ENCODE peak calls at places on chromosomes 4 and X, in four cellular contexts. U is AG04450, W is SK-N-SH, X is AG10803. P is an unnamed sample.

GRCh38 chr4:87034527-87034926 is 99.7 kb downstream of the AFF1 start:
- DNase-seq in X (no peak), U (no peak), W (no peak), P (no peak)

GRCh38 chr4:159705334-159705733 is 602.5 kb downstream of the RAPGEF2 start:
- DNase-seq in U (no peak), X (no peak), W (no peak), P (no peak)

GRCh38 chr4:83212041-83212851 is 72.4 kb downstream of the COQ2 start:
- DNase-seq in W (no peak), U (no peak), X (no peak), P (no peak)

GRCh38 chr4:48340905-48341775 is at the start of gene SLAIN2:
- DNase-seq in X (peak), W (peak), U (peak), P (peak)

GRCh38 chr4:5683566-5683965 is 24.8 kb downstream of the EVC2 start:
- DNase-seq in X (no peak), W (no peak), U (no peak), P (peak)

GRCh38 chr4:59457576-59457975 is 1742.5 kb upstream of the ADGRL3 start:
- DNase-seq in W (no peak), X (no peak), U (no peak), P (no peak)

GRCh38 chrX:12210921-12211320 is 72.6 kb downstream of the FRMPD4 start:
- DNase-seq in W (no peak), U (no peak), X (peak), P (peak)

GRCh38 chr4:25552580-25553271 is 102.9 kb upstream of the SLC34A2 start:
- DNase-seq in W (no peak), U (no peak), X (no peak), P (no peak)

GRCh38 chrX:131802836-131803626 is 220.1 kb upstream of the STK26 start:
- DNase-seq in W (peak), X (no peak), U (no peak), P (peak)

GRCh38 chrX:31606796-31607195 is 535.0 kb upstream of the FTHL17 start:
- DNase-seq in X (no peak), W (no peak), U (no peak), P (no peak)

GRCh38 chrX:23896983-23897382 is 10.8 kb downstream of the APOO start:
- DNase-seq in W (no peak), U (no peak), X (no peak), P (peak)

GRCh38 chr4:168485511-168485910 is 5.2 kb upstream of the DDX60L start:
- DNase-seq in U (no peak), W (no peak), X (no peak), P (no peak)

GRCh38 chr4:101695176-101695575 is 95.4 kb upstream of the BANK1 start:
- DNase-seq in U (no peak), W (no peak), X (no peak), P (peak)

GRCh38 chr4:88382621-88383020 is 4.0 kb downstream of the HERC6 start:
- DNase-seq in U (no peak), W (no peak), X (no peak), P (no peak)

GRCh38 chr4:147891476-147892115 is 159.7 kb downstream of the ARHGAP10 start:
- DNase-seq in X (peak), U (no peak), W (no peak), P (no peak)

GRCh38 chrX:10900585-10901289 is 210.4 kb upstream of the HCCS start:
- DNase-seq in W (no peak), X (peak), U (no peak), P (peak)

GRCh38 chr4:104491396-104491821 is 3.3 kb downstream of the CXXC4 start:
- DNase-seq in X (peak), U (no peak), W (peak), P (no peak)

GRCh38 chr4:165965503-165965902 is 92.5 kb downstream of the TLL1 start:
- DNase-seq in W (no peak), U (no peak), X (no peak), P (no peak)

GRCh38 chr4:158211288-158211687 is 1.0 kb downstream of the TMEM144 start:
- DNase-seq in W (no peak), U (no peak), X (no peak), P (no peak)

GRCh38 chr4:234178-234577 is 71.1 kb downstream of the ZNF732 start:
- DNase-seq in U (no peak), X (no peak), W (no peak), P (no peak)

GRCh38 chrX:55111578-55112254 is 22.9 kb downstream of the PAGE2 start:
- DNase-seq in X (no peak), W (no peak), U (no peak), P (no peak)

GRCh38 chr4:41814565-41814964 is 66.0 kb upstream of the PHOX2B start:
- DNase-seq in W (no peak), X (peak), U (peak), P (peak)

GRCh38 chrX:125627676-125628075 is 308.0 kb downstream of the TEX13C start:
- DNase-seq in W (no peak), X (no peak), U (no peak), P (no peak)

GRCh38 chr4:121800638-121800960 is 524 bp upstream of the EXOSC9 start:
- DNase-seq in W (peak), X (no peak), U (no peak), P (no peak)

DNA sequence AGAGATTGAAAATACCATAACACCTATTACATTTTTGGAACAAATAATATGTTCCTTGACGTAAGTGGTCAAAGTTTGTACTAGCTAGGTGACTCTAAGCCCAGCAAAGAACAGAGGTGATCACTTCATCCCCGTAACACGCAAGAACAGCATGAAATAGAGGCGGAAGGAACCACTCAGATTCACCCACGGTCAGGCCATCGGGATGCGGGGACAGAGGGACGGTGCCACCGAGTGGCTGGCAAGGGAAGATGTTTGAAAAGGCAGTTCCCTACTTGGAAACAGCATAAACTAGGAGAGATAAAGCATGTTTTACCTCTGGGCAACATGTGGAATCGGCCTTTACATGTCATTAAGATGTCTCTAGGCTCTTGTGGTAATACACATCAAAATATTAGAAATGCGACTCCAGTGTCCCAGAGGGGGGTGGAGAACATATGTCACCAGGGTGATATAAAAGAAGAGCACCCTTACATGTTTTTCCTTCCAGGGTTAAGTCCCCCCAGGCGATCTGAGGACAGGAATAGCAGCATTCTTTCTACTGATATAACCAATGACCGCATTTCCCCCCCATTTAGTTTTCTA is 84.0 kb downstream of the PHKA2 start:
- DNase-seq in U (no peak), X (no peak), W (peak), P (peak)
- TF ChIP-seq CTCF in U (peak), X (peak), W (peak), P (no peak)

DNA sequence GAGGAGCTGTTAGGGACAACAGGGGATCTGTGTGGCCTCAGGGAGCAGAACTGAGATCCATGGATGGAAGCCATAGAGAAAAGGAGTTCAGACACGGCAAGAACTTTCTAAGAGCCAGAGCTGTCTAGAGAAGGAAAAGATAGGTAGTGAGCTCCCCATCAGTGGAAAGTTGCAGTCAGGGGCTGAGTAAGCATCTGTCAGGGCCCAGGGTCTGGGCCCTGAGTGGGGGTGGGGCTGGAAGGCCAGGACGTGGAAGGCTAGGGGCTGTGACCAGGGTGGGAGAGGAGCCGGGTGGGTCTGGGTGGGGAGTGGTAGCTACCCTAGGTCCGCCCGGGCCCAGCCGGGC is 324 bp upstream of the MSN start:
- DNase-seq in X (no peak), W (peak), U (no peak), P (no peak)
- H3K4me3 ChIP-seq in X (peak), W (no peak), U (no peak), P (no peak)

GRCh38 chr4:112184438-112184837 is 39.2 kb downstream of the FAM241A start:
- DNase-seq in X (no peak), W (no peak), U (no peak), P (no peak)

GRCh38 chr4:112185334-112185733 is 40.1 kb downstream of the FAM241A start:
- DNase-seq in W (no peak), U (no peak), X (no peak), P (no peak)

GRCh38 chr4:112185740-112186670 is 40.8 kb downstream of the FAM241A start:
- DNase-seq in X (no peak), W (no peak), U (no peak), P (no peak)

GRCh38 chr4:112190684-112191083 is 40.9 kb upstream of the AP1AR start:
- DNase-seq in X (no peak), W (no peak), U (no peak), P (no peak)

DNA sequence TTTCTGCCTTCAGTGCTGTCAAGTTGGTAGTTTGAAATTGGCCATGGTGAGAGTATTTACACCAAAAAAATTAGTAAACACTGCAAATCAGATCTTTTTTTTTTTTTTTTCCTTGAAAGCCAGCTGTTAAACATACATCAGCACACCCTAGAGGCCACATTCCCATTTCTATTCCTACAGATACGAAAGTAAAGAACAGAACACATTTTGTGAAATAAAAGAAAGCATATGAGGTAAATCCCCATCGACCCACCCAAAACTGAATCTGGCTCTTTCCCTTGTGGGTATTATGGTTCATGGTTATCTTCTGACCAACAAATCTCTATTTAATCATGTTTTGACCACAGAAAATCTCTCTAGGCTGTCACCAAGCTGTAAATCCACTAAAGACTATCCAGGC is 41.8 kb upstream of the AP1AR start:
- DNase-seq in W (peak), U (no peak), X (peak), P (peak)
- TF ChIP-seq CTCF in W (peak), U (peak), X (peak), P (peak)

DNA sequence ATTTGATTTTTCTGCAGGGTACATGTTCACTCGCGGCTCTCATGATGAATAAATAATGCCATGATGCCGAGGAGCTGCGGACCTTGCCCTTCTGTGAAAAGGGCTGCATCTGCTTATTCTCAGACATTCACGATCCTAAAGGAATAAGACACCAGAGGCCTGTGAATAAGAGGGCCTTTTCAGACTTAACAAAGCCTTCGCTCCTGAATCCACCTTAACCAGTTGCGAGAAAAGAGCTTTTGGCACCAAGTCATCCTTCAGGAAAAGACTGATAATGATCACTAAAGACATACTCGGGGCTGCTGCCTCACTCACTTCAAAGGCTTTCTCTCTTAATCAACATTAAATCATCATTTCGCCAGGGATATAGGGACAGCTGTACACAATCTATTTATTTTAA is 147.5 kb downstream of the FBXO8 start:
- DNase-seq in W (peak), X (peak), U (no peak), P (peak)
- H3K4me3 ChIP-seq in W (peak), X (peak), U (no peak), P (peak)

GRCh38 chrX:56765816-56766553 is 36.9 kb downstream of the NBDY start:
- DNase-seq in W (no peak), U (no peak), X (peak), P (peak)

GRCh38 chrX:56764975-56765791 is 36.1 kb downstream of the NBDY start:
- DNase-seq in W (no peak), X (no peak), U (no peak), P (no peak)

GRCh38 chrX:56762707-56763555 is 33.9 kb downstream of the NBDY start:
- DNase-seq in W (no peak), U (no peak), X (no peak), P (no peak)

GRCh38 chrX:56763556-56764152 is 34.6 kb downstream of the NBDY start:
- DNase-seq in U (no peak), W (peak), X (no peak), P (peak)

GRCh38 chrX:56764153-56764974 is 35.3 kb downstream of the NBDY start:
- DNase-seq in U (peak), X (peak), W (peak), P (peak)
- TF ChIP-seq CTCF in U (peak), X (peak), W (peak), P (peak)